ENCODE peak calls at places on chromosome 19, in six cellular contexts. D is AG09319; F is GM12891; W is iPS-NIHi11; R is ascending aorta; C is CD4-positive, CD25-positive, alpha-beta regulatory T cell. G is an unnamed sample.
A peak's percentile ranks its signal among the peaks of the same experiment; 100 is the strongest.

GRCh38 chr19:2715470-2716274 is 5.5 kb downstream of the DIRAS1 start:
- DNase-seq in F (no peak), R (no peak), W (no peak), C (no peak), D (no peak), G (no peak)

GRCh38 chr19:44003461-44004134 is 841 bp downstream of the ZNF230 start:
- DNase-seq in D (no peak), C (no peak), F (no peak), R (no peak), W (peak; percentile 12), G (no peak)

GRCh38 chr19:49774969-49775368 is 8.2 kb downstream of the AP2A1 start:
- DNase-seq in R (no peak), C (no peak), F (no peak), W (no peak), D (no peak), G (no peak)

GRCh38 chr19:19597809-19598306 is 20.6 kb downstream of the PBX4 start:
- DNase-seq in W (no peak), F (no peak), D (no peak), R (no peak), C (peak; percentile 70), G (no peak)

GRCh38 chr19:55418185-55418584 is 10.6 kb upstream of the UBE2S start:
- DNase-seq in R (no peak), D (peak; percentile 64), W (peak; percentile 83), F (no peak), C (peak; percentile 26), G (peak; percentile 67)

GRCh38 chr19:14006766-14007562 is 844 bp upstream of the RFX1 start:
- DNase-seq in C (no peak), R (no peak), D (no peak), F (no peak), W (peak; percentile 84), G (peak; percentile 98)

GRCh38 chr19:35736913-35737886 is 5.1 kb downstream of the IGFLR1 start:
- DNase-seq in R (no peak), C (no peak), D (no peak), F (peak; percentile 36), W (peak; percentile 14), G (no peak)

GRCh38 chr19:35332817-35333216 is 3.8 kb downstream of the CD22 start:
- DNase-seq in W (no peak), C (no peak), D (no peak), F (no peak), R (no peak), G (no peak)

GRCh38 chr19:10124429-10124828 is 4.7 kb upstream of the EIF3G start:
- DNase-seq in R (no peak), D (no peak), F (no peak), W (no peak), C (no peak), G (no peak)

GRCh38 chr19:13036366-13036976 is 41.2 kb downstream of the NFIX start:
- DNase-seq in W (no peak), C (no peak), D (no peak), F (no peak), R (no peak), G (peak; percentile 85)

GRCh38 chr19:31718898-31719297 is 369.7 kb upstream of the TSHZ3 start:
- DNase-seq in D (no peak), C (no peak), R (no peak), F (no peak), W (no peak), G (no peak)

GRCh38 chr19:4582980-4583842 is 23.7 kb upstream of the SEMA6B start:
- DNase-seq in R (no peak), W (no peak), C (no peak), F (no peak), D (no peak), G (no peak)

GRCh38 chr19:10346509-10346908 is 7.1 kb upstream of the ICAM3 start:
- DNase-seq in F (no peak), D (no peak), R (no peak), C (no peak), W (no peak), G (no peak)

G was measured in SJSA1.